ENCODE peak calls at places on chromosomes 4 and X, in five cellular contexts. Y is HepG2, A is A549, S is K562, M is GM12878. Q is an unnamed sample.

GRCh38 chr4:108861339-108861738 is 98.5 kb upstream of the ETNPPL start:
- DNase-seq in Y (no peak), A (no peak), S (peak), M (no peak), Q (peak)

GRCh38 chr4:145828802-145829485 is 109.7 kb downstream of the ZNF827 start:
- DNase-seq in Y (no peak), A (no peak), S (no peak), M (no peak), Q (no peak)

GRCh38 chrX:85611926-85612325 is 232.5 kb upstream of the POF1B start:
- DNase-seq in Y (no peak), A (peak), S (no peak), M (no peak), Q (peak)

GRCh38 chr4:172725581-172725980 is 443.0 kb upstream of the GALNT7 start:
- DNase-seq in Y (peak), A (peak), S (no peak), M (no peak), Q (no peak)

GRCh38 chr4:68724426-68724825 is 54.0 kb upstream of the UGT2B15 start:
- DNase-seq in Y (no peak), A (no peak), S (no peak), M (no peak), Q (peak)

GRCh38 chrX:119325456-119325855 is 73.7 kb upstream of the SLC25A43 start:
- DNase-seq in Y (no peak), A (no peak), S (no peak), M (no peak), Q (no peak)

GRCh38 chr4:124096290-124096689 is 616.2 kb downstream of the ANKRD50 start:
- DNase-seq in Y (peak), A (no peak), S (no peak), M (no peak), Q (no peak)

GRCh38 chr4:8688041-8688907 is 95.7 kb downstream of the CPZ start:
- DNase-seq in Y (no peak), A (peak), S (peak), M (no peak), Q (peak)

GRCh38 chrX:107571296-107571998 is 56.9 kb upstream of the PRPS1 start:
- DNase-seq in Y (peak), A (peak), S (no peak), M (no peak), Q (no peak)
- TF ChIP-seq JUNB in Y (no peak), A (peak), S (no peak), M (no peak), Q (no peak)

GRCh38 chrX:4239650-4240540 is 526.4 kb upstream of the PRKX start:
- DNase-seq in Y (no peak), A (no peak), S (no peak), M (no peak), Q (no peak)
- H3K4me2 ChIP-seq in Y (no peak), A (no peak), S (no peak), M (no peak), Q (no peak)

DNA sequence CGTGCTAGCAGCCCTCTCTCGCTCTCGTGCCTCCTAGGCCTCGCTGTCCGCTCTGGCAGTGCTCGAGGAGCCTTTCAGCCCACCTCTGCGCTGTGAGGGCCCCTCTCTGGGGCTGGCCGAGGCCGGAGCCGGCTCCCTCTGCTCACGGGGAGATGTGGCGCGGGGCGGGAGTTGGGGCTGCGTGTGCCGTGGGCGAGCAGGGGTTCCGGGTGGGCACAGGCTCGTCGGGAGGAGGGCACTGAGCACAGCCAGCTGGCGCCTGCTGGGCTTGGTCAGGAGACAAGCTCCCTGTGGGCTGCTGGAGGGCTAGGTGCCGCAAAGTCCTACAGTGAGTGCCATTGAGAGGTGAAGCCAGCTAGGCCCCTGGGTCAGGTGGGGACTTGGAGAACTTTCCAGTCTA is 994.5 kb downstream of the C4orf33 start:
- DNase-seq in Y (no peak), A (no peak), S (no peak), M (no peak), Q (no peak)
- TF ChIP-seq JUNB in Y (no peak), A (no peak), S (no peak), M (no peak), Q (no peak)

GRCh38 chrX:40527543-40527942 is 53.2 kb upstream of the ATP6AP2 start:
- DNase-seq in Y (no peak), A (no peak), S (no peak), M (no peak), Q (no peak)

GRCh38 chrX:40526412-40526811 is 54.4 kb upstream of the ATP6AP2 start:
- DNase-seq in Y (no peak), A (no peak), S (no peak), M (no peak), Q (no peak)

GRCh38 chrX:40523852-40524251 is 56.9 kb upstream of the ATP6AP2 start:
- DNase-seq in Y (no peak), A (no peak), S (no peak), M (no peak), Q (no peak)

GRCh38 chrX:40524423-40524822 is 56.3 kb upstream of the ATP6AP2 start:
- DNase-seq in Y (no peak), A (no peak), S (no peak), M (no peak), Q (no peak)

GRCh38 chrX:40521868-40522450 is 58.8 kb upstream of the ATP6AP2 start:
- DNase-seq in Y (no peak), A (no peak), S (no peak), M (no peak), Q (no peak)
- H3K4me2 ChIP-seq in Y (no peak), A (no peak), S (no peak), M (no peak), Q (no peak)

GRCh38 chr4:112857461-112857860 is 192.0 kb upstream of the ANK2 start:
- DNase-seq in Y (no peak), A (peak), S (no peak), M (no peak), Q (no peak)
- TF ChIP-seq JUNB in Y (no peak), A (no peak), S (no peak), M (no peak), Q (no peak)

DNA sequence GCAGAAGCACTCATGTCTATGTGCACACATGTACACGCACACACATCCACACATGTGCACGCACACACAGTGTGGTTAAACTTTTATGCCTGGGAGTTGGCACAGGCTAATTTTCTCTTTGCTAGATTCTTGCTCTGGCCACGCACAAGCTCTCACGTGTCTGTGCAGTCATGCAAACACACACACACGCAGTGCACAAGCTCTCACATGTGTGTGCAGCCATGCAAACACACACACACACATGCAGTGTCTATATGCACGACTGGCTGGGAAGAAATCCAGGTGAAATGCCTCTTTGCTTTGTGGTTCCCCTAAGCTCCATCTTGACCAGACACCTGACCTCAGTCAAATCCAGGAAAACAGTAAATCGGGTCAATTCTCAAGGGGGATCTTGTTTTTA is 138.0 kb downstream of the SHOX start:
- DNase-seq in Y (no peak), A (no peak), S (no peak), M (no peak), Q (no peak)
- H3K4me2 ChIP-seq in Y (no peak), A (no peak), S (no peak), M (no peak), Q (no peak)

DNA sequence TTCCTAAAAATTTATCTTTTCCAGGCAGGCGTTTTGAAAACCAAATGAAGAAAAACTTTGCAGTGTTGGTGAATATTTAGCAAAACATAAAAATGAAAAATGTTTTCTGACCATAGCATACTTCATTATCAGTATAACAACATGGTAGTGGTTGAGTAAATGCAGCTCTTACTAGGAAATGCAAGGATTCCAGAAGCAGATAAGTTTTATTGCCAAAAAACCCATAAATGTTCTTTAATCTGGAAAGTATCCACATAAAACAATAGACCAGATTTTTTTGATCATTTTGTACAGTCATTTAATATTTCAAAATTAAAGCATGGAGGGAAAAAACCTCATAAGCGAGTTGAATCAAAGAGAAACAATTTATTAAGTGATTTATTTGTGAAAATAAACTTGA is 136.9 kb upstream of the GUCY1A1 start:
- DNase-seq in Y (no peak), A (no peak), S (no peak), M (no peak), Q (no peak)
- TF ChIP-seq JUNB in Y (no peak), A (no peak), S (no peak), M (no peak), Q (no peak)

DNA sequence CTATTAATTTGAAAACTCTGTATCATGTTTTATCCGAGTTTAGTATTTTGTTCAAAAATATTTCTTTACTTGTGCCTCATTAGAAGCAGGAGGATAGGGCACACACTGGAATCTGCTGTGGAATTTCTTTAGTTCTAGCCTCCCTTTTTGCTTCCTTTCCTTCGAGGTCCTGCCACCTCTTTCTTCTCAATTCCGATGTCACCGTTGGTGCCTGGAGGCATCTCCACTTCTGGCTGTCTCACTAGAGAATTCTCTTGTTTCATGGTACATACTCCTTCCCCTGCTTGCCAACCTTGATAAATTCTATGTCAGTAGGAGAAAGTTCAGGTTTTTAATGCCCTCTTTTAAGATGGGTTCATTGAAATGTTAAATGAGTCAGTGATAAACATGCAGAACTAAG is 140.1 kb downstream of the ANK2 start:
- DNase-seq in Y (no peak), A (no peak), S (no peak), M (no peak), Q (no peak)
- H3K4me2 ChIP-seq in Y (no peak), A (no peak), S (no peak), M (no peak), Q (no peak)

Q was measured in GM23338.